ENCODE peak calls at places on chromosomes 16 and 17, in ten cellular contexts. Z, L, B, S, N, W, V, D, J and I are unnamed samples.

GRCh38 chr16:3057181-3058166 is 8.0 kb upstream of the IL32 start:
- DNase-seq in B (peak; percentile 27), L (no peak), D (no peak), J (no peak), V (no peak), S (no peak), N (no peak), W (no peak), Z (no peak), I (no peak)

GRCh38 chr17:73338566-73339247 is 26.9 kb upstream of the CDC42EP4 start:
- DNase-seq in B (no peak), S (no peak), J (no peak), D (no peak), Z (no peak), L (no peak), N (no peak), V (no peak), W (no peak), I (no peak)

GRCh38 chr16:68267612-68268405 is 3.5 kb downstream of the SLC7A6 start:
- DNase-seq in D (no peak), N (no peak), W (no peak), L (no peak), Z (no peak), B (peak; percentile 54), S (no peak), J (no peak), V (no peak), I (no peak)

GRCh38 chr17:74453665-74454196 is 12.7 kb upstream of the CD300A start:
- DNase-seq in Z (no peak), V (no peak), W (peak; percentile 80), S (peak; percentile 56), L (no peak), N (no peak), J (no peak), D (no peak), B (no peak), I (peak; percentile 87)

GRCh38 chr17:30600830-30601494 is 123.8 kb downstream of the GOSR1 start:
- DNase-seq in S (peak; percentile 9), J (no peak), N (no peak), L (peak; percentile 39), V (peak; percentile 36), D (peak; percentile 20), B (peak; percentile 27), W (peak; percentile 50), Z (peak; percentile 32), I (peak; percentile 38)

GRCh38 chr16:64470916-64471315 is 650.9 kb downstream of the CDH11 start:
- DNase-seq in B (no peak), N (no peak), S (no peak), J (no peak), Z (no peak), W (no peak), D (no peak), V (no peak), L (no peak), I (no peak)

GRCh38 chr17:74454197-74455024 is 12.0 kb upstream of the CD300A start:
- DNase-seq in B (peak; percentile 92), J (peak; percentile 95), L (peak; percentile 46), V (peak; percentile 94), D (peak; percentile 69), N (peak; percentile 73), S (no peak), W (no peak), Z (peak; percentile 91), I (no peak)

GRCh38 chr17:77792626-77793025 is 165.9 kb upstream of the TNRC6C start:
- DNase-seq in N (no peak), S (no peak), J (no peak), B (no peak), W (peak; percentile 18), Z (no peak), V (no peak), L (no peak), D (no peak), I (no peak)

GRCh38 chr16:67025151-67025550 is 3.8 kb upstream of the CBFB start:
- DNase-seq in B (no peak), V (no peak), J (no peak), D (no peak), Z (no peak), W (no peak), S (no peak), L (no peak), N (no peak), I (no peak)

GRCh38 chr17:27263386-27263785 is 30.5 kb upstream of the WSB1 start:
- DNase-seq in S (no peak), Z (no peak), J (no peak), D (no peak), W (no peak), N (no peak), L (peak; percentile 94), B (no peak), V (no peak), I (no peak)

GRCh38 chr17:51770031-51770759 is 388.3 kb downstream of the CA10 start:
- DNase-seq in J (no peak), D (peak; percentile 1), B (no peak), S (no peak), Z (no peak), N (no peak), W (no peak), V (peak; percentile 41), L (no peak), I (no peak)

GRCh38 chr17:59151591-59151990 is 3.4 kb downstream of the SKA2 start:
- DNase-seq in B (no peak), V (no peak), S (no peak), N (no peak), J (no peak), Z (no peak), D (no peak), L (no peak), W (no peak), I (no peak)

GRCh38 chr17:48477235-48477634 is 47.2 kb upstream of the SKAP1 start:
- DNase-seq in J (no peak), S (no peak), Z (no peak), L (no peak), N (no peak), D (no peak), W (no peak), B (no peak), V (no peak), I (no peak)

DNA sequence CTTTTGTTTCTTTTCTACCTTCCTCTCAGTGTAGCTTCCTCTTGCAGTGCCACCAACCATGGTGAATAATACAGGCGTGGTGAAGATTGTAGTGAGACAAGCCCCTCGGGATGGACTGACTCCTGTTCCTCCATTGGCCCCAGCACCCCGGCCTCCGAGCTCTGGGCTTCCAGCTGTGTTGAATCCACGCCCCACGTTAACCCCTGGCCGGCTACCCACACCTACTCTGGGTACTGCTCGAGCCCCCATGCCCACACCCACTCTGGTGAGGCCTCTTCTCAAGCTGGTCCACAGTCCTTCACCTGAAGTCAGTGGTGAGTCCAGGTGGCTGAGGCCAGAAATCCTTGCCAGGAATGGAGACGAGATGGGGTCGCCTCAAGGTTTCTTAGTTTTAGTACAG is 23.9 kb downstream of the SRCAP start:
- DNase-seq in S (no peak), V (no peak), L (no peak), Z (no peak), J (no peak), N (no peak), D (no peak), W (no peak), B (no peak), I (no peak)
- H3K36me3 ChIP-seq in S (peaks cover 64% of the 10 kb centered on the region), V (peaks cover 11% of the 10 kb centered on the region), L (peaks cover 60% of the 10 kb centered on the region), Z (peaks cover 80% of the 10 kb centered on the region), J (peaks cover 91% of the 10 kb centered on the region), N (peaks cover 88% of the 10 kb centered on the region), D (peaks cover 80% of the 10 kb centered on the region), W (peaks cover 60% of the 10 kb centered on the region), B (peaks cover 55% of the 10 kb centered on the region), I (peaks cover 39% of the 10 kb centered on the region)

DNA sequence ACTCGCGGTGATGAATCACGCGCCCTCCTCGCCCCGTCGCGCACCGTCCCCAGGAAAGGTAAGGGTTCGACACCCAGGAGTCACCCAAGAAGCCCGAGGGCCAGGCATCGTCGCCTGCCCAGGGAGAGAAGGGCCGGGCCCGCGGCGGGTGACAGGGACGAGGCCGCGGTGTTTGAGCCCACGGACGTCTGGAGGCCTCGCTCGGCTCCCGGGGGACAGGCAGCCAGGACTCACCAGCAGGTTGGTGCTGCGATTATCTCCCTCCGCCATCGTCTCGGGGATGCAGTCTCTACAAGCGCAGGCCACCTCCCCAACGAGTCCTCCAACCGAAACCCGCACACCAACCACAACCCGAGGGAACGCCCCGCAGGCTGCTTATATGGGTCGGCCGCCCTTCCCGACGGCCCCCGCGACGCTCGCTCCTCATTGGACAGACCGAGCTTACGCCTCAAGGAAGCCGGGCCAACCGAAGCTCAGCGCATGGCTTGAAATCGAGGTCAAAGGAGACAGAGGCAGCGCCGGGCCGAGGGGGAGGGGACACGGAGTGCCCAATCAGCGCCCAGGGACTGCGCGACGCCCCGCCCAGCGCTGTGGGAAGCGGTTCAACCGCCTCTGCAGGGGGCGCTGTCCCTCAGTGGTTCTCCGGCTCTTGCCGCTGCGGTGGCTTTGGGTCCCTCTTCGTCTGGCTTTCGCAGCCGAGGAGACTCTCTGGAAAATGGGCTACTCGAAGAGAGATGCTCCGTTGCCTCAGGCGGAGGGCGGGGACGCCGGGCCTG is at the start of gene ARL6IP1:
- DNase-seq in V (peak; percentile 99), N (peak; percentile 99), B (peak; percentile 100), S (peak; percentile 96), W (peak; percentile 100), D (peak; percentile 100), L (peak; percentile 100), J (peak; percentile 100), Z (peak; percentile 99), I (peak; percentile 99)
- H3K36me3 ChIP-seq in V (no peaks in the 10 kb centered on the region), N (peaks cover 45% of the 10 kb centered on the region), B (peaks cover 24% of the 10 kb centered on the region), S (peaks cover 6% of the 10 kb centered on the region), W (peaks cover 4% of the 10 kb centered on the region), D (peaks cover 5% of the 10 kb centered on the region), L (no peaks in the 10 kb centered on the region), J (peaks cover 15% of the 10 kb centered on the region), Z (peaks cover 1% of the 10 kb centered on the region), I (peaks cover 1% of the 10 kb centered on the region)

DNA sequence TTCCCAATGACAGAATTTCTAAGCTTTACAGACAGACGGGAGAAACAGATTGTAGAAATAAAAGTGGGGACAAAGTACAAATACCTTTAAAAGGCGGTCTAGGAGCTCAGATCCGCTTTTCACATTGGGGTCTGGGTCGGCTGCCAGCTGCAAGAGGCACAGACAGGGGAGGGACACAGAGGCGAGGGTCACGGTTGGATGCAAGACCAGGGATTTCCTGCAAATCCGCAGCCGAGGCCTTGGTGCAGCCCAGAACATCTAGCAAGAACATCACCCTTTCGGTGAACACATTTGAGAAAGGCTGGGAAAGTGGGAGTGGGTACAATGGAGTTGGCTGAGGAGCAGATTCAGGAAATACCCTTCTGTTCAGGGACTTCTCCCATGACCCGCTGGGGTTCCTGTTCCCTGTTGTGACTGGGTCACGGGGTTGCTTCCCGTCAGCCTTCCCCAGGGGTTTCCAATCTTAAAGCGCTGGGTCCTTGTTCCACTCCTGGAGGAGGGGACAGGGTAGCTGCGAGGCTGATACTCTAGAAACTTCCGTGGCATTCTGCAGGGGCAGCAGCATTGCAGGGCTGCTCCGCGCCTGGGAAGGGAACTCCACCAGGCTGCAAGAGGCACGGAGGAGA is 16.2 kb downstream of the VAC14 start:
- DNase-seq in N (no peak), L (no peak), W (no peak), V (no peak), J (no peak), Z (no peak), D (no peak), B (no peak), S (no peak), I (no peak)
- H3K36me3 ChIP-seq in N (peaks cover 95% of the 10 kb centered on the region), L (peaks cover 51% of the 10 kb centered on the region), W (peaks cover 58% of the 10 kb centered on the region), V (no peaks in the 10 kb centered on the region), J (peaks cover 67% of the 10 kb centered on the region), Z (peaks cover 53% of the 10 kb centered on the region), D (peaks cover 64% of the 10 kb centered on the region), B (peaks cover 18% of the 10 kb centered on the region), S (peaks cover 77% of the 10 kb centered on the region), I (peaks cover 11% of the 10 kb centered on the region)

DNA sequence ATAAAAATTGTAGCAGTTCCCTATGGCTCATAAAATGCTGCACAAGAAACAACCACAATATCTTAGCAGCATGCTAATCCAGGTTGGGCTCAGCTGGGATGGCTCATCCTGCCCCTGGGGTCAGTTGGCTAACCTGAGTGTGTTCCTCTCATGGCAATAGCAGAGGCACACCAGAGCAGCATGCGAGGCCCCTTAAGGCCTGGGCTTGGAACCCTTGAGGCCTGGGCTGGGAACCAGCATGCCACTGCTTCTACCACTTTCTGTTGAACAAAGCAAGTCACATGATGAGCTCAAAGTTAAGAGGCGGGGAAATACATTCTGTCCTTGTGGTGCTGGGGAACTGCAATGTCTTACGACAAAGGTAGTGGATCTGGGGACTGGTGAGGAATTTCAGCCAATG is 154.4 kb upstream of the FOXF1 start:
- DNase-seq in D (no peak), W (no peak), J (no peak), B (no peak), S (no peak), L (no peak), N (no peak), V (no peak), Z (no peak), I (no peak)
- H3K36me3 ChIP-seq in D (no peaks in the 10 kb centered on the region), W (no peaks in the 10 kb centered on the region), J (no peaks in the 10 kb centered on the region), B (no peaks in the 10 kb centered on the region), S (no peaks in the 10 kb centered on the region), L (no peaks in the 10 kb centered on the region), N (no peaks in the 10 kb centered on the region), V (no peaks in the 10 kb centered on the region), Z (no peaks in the 10 kb centered on the region), I (no peaks in the 10 kb centered on the region)